ENCODE peak calls at places on chromosomes 5 and 9, in four cellular contexts. B is CD8-positive, alpha-beta T cell; R is naive thymus-derived CD4-positive, alpha-beta T cell; F is colonic mucosa. V is an unnamed sample.
A peak's percentile ranks its signal among the peaks of the same experiment; 100 is the strongest.

GRCh38 chr5:40787986-40788385 is 10.2 kb downstream of the PRKAA1 start:
- DNase-seq in F (no peak), R (no peak), B (no peak), V (no peak)

GRCh38 chr9:19641046-19641445 is 147.8 kb downstream of the SLC24A2 start:
- DNase-seq in B (no peak), F (no peak), R (no peak), V (no peak)

GRCh38 chr9:113609562-113610318 is 146.2 kb downstream of the RGS3 start:
- DNase-seq in R (no peak), B (no peak), F (no peak), V (peak; percentile 87)

GRCh38 chr5:40551706-40552557 is 127.8 kb upstream of the PTGER4 start:
- DNase-seq in B (no peak), F (no peak), R (no peak), V (no peak)

GRCh38 chr5:142063878-142064331 is 44.7 kb upstream of the NDFIP1 start:
- DNase-seq in B (peak; percentile 31), R (peak; percentile 37), F (peak; percentile 22), V (peak; percentile 66)

GRCh38 chr5:27474054-27474323 is 435.6 kb upstream of the CDH9 start:
- DNase-seq in R (no peak), B (no peak), F (no peak), V (no peak)

GRCh38 chr9:99823392-99824377 is 2.0 kb downstream of the NR4A3 start:
- DNase-seq in F (peak; percentile 30), R (peak; percentile 21), B (peak; percentile 60), V (peak; percentile 37)

GRCh38 chr5:177454397-177455035 is 7.9 kb downstream of the PRR7 start:
- DNase-seq in F (peak; percentile 95), B (peak; percentile 98), R (peak; percentile 83), V (peak; percentile 92)

GRCh38 chr9:113828211-113828610 is 47.9 kb upstream of the ZNF618 start:
- DNase-seq in R (no peak), B (no peak), F (no peak), V (no peak)

GRCh38 chr9:93184439-93185221 is 691 bp downstream of the WNK2 start:
- DNase-seq in F (peak; percentile 34), R (no peak), B (no peak), V (no peak)
- H3K4me3 ChIP-seq in F (peak overlapping the region; percentile 58), R (peak overlapping the region; percentile 13), B (peak overlapping the region; percentile 33), V (no peak overlapping the region)

GRCh38 chr9:37054513-37054776 is 20.4 kb upstream of the PAX5 start:
- DNase-seq in B (no peak), R (no peak), F (no peak), V (no peak)
- H3K27me3 ChIP-seq in B (peaks cover 3% of the 10 kb centered on the region), R (peaks cover 3% of the 10 kb centered on the region), F (no peaks in the 10 kb centered on the region), V (no peaks in the 10 kb centered on the region)

GRCh38 chr5:113513384-113514262 is at the start of gene YTHDC2:
- DNase-seq in R (peak; percentile 82), B (peak; percentile 89), F (peak; percentile 83), V (peak; percentile 85)
- H3K4me3 ChIP-seq in R (peak within 1 kb of the TSS; percentile 85), B (peak within 1 kb of the TSS; percentile 78), F (peak within 1 kb of the TSS; percentile 96), V (peak within 1 kb of the TSS; percentile 64)

DNA sequence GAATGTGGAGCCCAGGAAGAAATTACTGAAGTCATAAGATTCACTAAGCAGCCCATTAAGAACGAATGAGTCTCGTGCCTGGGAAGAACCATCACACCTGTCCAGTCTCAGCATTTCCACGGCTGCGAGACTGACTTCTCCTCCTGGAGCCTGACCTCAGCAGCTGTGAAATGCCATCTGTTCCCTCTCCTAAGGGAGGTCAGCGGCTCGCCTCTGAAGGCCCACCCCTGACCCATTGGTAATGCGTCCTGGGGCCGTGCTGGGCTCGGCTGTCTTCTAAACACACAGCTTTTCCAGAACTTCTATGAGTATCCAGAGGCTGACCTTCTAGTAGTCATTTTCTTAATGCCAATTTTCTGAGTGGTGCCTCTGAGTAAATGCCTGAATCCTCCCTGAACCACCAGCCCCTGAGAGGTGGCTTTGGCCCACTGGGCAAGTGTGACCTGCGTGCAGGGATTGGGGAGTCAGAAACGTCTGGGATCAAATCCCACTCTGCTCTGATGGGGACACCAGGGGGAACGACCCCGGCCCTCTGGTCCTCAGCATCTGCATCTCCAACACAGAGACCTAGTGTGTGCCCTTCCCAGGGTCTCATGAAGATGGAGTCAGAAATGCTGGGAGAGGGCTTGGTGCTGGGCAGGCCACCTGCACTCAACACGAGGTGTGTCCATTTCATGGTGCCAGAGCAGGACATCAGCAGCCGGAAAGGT is 5.7 kb downstream of the SLC6A3 start:
- DNase-seq in R (no peak), F (no peak), B (no peak), V (no peak)
- H3K27me3 ChIP-seq in R (no peaks in the 10 kb centered on the region), F (peaks cover 17% of the 10 kb centered on the region), B (peaks cover 5% of the 10 kb centered on the region), V (peaks cover 24% of the 10 kb centered on the region)

GRCh38 chr9:16267336-16268036 is 603.0 kb downstream of the BNC2 start:
- DNase-seq in R (no peak), F (peak; percentile 20), B (no peak), V (no peak)
- H3K4me3 ChIP-seq in R (no peak overlapping the region), F (peak overlapping the region; percentile 23), B (no peak overlapping the region), V (no peak overlapping the region)

GRCh38 chr9:70411930-70412677 is 2.4 kb downstream of the KLF9 start:
- DNase-seq in R (peak; percentile 41), F (peak; percentile 87), B (peak; percentile 63), V (peak; percentile 90)
- H3K27me3 ChIP-seq in R (no peaks in the 10 kb centered on the region), F (no peaks in the 10 kb centered on the region), B (no peaks in the 10 kb centered on the region), V (no peaks in the 10 kb centered on the region)

GRCh38 chr9:35847786-35848185 is 18.8 kb downstream of the TMEM8B start:
- DNase-seq in F (no peak), B (no peak), R (no peak), V (no peak)
- H3K4me3 ChIP-seq in F (no peak overlapping the region), B (no peak overlapping the region), R (no peak overlapping the region), V (no peak overlapping the region)

V was measured in body of pancreas.